ENCODE peak calls at places on chromosomes 12 and 14, in five cellular contexts. C is testis, L is HCT116, V is H54, K is A549. U is an unnamed sample.

GRCh38 chr14:56630707-56631106 is 51.1 kb downstream of the TMEM260 start:
- DNase-seq in C (no peak), L (no peak), V (no peak), K (no peak), U (no peak)

GRCh38 chr12:62983594-62983993 is 48.6 kb upstream of the PPM1H start:
- DNase-seq in C (no peak), L (peak), V (no peak), K (peak), U (peak)

GRCh38 chr12:57896437-57897201 is 44.7 kb upstream of the ATP23 start:
- DNase-seq in C (peak), L (no peak), V (peak), K (peak), U (no peak)

GRCh38 chr12:13179159-13180074 is 17.1 kb upstream of the EMP1 start:
- DNase-seq in C (peak), L (no peak), V (peak), K (peak), U (peak)

GRCh38 chr14:31084385-31084784 is 58.2 kb upstream of the STRN3 start:
- DNase-seq in C (no peak), L (no peak), V (no peak), K (no peak), U (peak)

GRCh38 chr12:49052451-49053208 is 8.0 kb downstream of the KMT2D start:
- DNase-seq in C (no peak), L (no peak), V (no peak), K (no peak), U (no peak)

GRCh38 chr12:125129592-125130255 is 64.5 kb downstream of the AACS start:
- DNase-seq in C (no peak), L (no peak), V (no peak), K (no peak), U (no peak)

GRCh38 chr14:35342160-35343010 is 50.2 kb downstream of the PSMA6 start:
- DNase-seq in C (peak), L (no peak), V (no peak), K (no peak), U (no peak)

GRCh38 chr14:74582910-74583581 is 29.0 kb downstream of the LTBP2 start:
- DNase-seq in C (no peak), L (no peak), V (no peak), K (no peak), U (no peak)

GRCh38 chr12:116370886-116371580 is 93.5 kb upstream of the MED13L start:
- DNase-seq in C (peak), L (no peak), V (no peak), K (no peak), U (no peak)

GRCh38 chr14:63924375-63924774 is 71.6 kb downstream of the SYNE2 start:
- DNase-seq in C (no peak), L (no peak), V (no peak), K (no peak), U (no peak)

GRCh38 chr12:71135812-71136176 is 22.0 kb downstream of the TSPAN8 start:
- DNase-seq in C (no peak), L (no peak), V (no peak), K (no peak), U (no peak)

GRCh38 chr12:101876861-101877815 is at the start of gene DRAM1:
- DNase-seq in C (peak), L (peak), V (peak), K (peak), U (peak)

GRCh38 chr14:103087343-103087835 is 3.4 kb downstream of the LBHD2 start:
- DNase-seq in C (peak), L (no peak), V (no peak), K (no peak), U (no peak)

GRCh38 chr14:55938249-55938791 is 179.9 kb upstream of the PELI2 start:
- DNase-seq in C (no peak), L (no peak), V (no peak), K (no peak), U (no peak)

GRCh38 chr12:132743831-132744230 is 17.8 kb downstream of the ANKLE2 start:
- DNase-seq in C (no peak), L (no peak), V (no peak), K (no peak), U (no peak)

GRCh38 chr14:92719421-92719820 is 29.0 kb downstream of the LGMN start:
- DNase-seq in C (no peak), L (no peak), V (no peak), K (no peak), U (no peak)

GRCh38 chr12:55729592-55730446 is 1.0 kb upstream of the CD63 start:
- DNase-seq in C (peak), L (peak), V (peak), K (peak), U (peak)

GRCh38 chr14:104532191-104532555 is 47.4 kb upstream of the C14orf180 start:
- DNase-seq in C (no peak), L (no peak), V (no peak), K (no peak), U (no peak)

GRCh38 chr14:25411933-25412757 is 362.2 kb upstream of the STXBP6 start:
- DNase-seq in C (peak), L (no peak), V (no peak), K (peak), U (no peak)

GRCh38 chr12:85310025-85310424 is 30.0 kb downstream of the ALX1 start:
- DNase-seq in C (no peak), L (no peak), V (no peak), K (no peak), U (no peak)

GRCh38 chr12:78057075-78057474 is 226.4 kb downstream of the NAV3 start:
- DNase-seq in C (no peak), L (no peak), V (no peak), K (no peak), U (no peak)

GRCh38 chr14:61568572-61569011 is 126.7 kb upstream of the HIF1A start:
- DNase-seq in C (no peak), L (no peak), V (no peak), K (no peak), U (no peak)

GRCh38 chr14:51398898-51399297 is 158.9 kb downstream of the TMX1 start:
- DNase-seq in C (no peak), L (no peak), V (peak), K (peak), U (no peak)

GRCh38 chr12:66210840-66211239 is 21.8 kb downstream of the IRAK3 start:
- DNase-seq in C (no peak), L (no peak), V (no peak), K (no peak), U (peak)

GRCh38 chr14:75258079-75258802 is 20.4 kb upstream of the FOS start:
- DNase-seq in C (peak), L (no peak), V (no peak), K (no peak), U (no peak)

GRCh38 chr14:91330846-91331245 is 86.3 kb upstream of the GPR68 start:
- DNase-seq in C (no peak), L (no peak), V (no peak), K (no peak), U (no peak)

GRCh38 chr14:60807971-60808370 is 73.4 kb downstream of the MNAT1 start:
- DNase-seq in C (no peak), L (no peak), V (no peak), K (peak), U (no peak)

GRCh38 chr12:64674367-64674922 is 64.2 kb downstream of the RASSF3 start:
- DNase-seq in C (no peak), L (no peak), V (no peak), K (no peak), U (no peak)

GRCh38 chr14:81298911-81299310 is 78.2 kb upstream of the GTF2A1 start:
- DNase-seq in C (no peak), L (no peak), V (no peak), K (no peak), U (no peak)

GRCh38 chr14:36625014-36625413 is 36.6 kb upstream of the PAX9 start:
- DNase-seq in C (no peak), L (no peak), V (no peak), K (no peak), U (no peak)

GRCh38 chr12:6662906-6663742 is at the start of gene ING4:
- DNase-seq in C (peak), L (peak), V (peak), K (peak), U (peak)
- TF ChIP-seq POLR2A in C (no peak), L (no peak), V (no peak), K (no peak), U (peak)

GRCh38 chr14:90274019-90274418 is 17.7 kb downstream of the PSMC1 start:
- DNase-seq in C (peak), L (no peak), V (no peak), K (peak), U (peak)
- TF ChIP-seq POLR2A in C (no peak), L (no peak), V (no peak), K (no peak), U (no peak)

GRCh38 chr14:67816326-67817009 is at the start of gene ZFYVE26:
- DNase-seq in C (peak), L (peak), V (peak), K (peak), U (peak)
- TF ChIP-seq POLR2A in C (no peak), L (no peak), V (peak), K (peak), U (peak)

DNA sequence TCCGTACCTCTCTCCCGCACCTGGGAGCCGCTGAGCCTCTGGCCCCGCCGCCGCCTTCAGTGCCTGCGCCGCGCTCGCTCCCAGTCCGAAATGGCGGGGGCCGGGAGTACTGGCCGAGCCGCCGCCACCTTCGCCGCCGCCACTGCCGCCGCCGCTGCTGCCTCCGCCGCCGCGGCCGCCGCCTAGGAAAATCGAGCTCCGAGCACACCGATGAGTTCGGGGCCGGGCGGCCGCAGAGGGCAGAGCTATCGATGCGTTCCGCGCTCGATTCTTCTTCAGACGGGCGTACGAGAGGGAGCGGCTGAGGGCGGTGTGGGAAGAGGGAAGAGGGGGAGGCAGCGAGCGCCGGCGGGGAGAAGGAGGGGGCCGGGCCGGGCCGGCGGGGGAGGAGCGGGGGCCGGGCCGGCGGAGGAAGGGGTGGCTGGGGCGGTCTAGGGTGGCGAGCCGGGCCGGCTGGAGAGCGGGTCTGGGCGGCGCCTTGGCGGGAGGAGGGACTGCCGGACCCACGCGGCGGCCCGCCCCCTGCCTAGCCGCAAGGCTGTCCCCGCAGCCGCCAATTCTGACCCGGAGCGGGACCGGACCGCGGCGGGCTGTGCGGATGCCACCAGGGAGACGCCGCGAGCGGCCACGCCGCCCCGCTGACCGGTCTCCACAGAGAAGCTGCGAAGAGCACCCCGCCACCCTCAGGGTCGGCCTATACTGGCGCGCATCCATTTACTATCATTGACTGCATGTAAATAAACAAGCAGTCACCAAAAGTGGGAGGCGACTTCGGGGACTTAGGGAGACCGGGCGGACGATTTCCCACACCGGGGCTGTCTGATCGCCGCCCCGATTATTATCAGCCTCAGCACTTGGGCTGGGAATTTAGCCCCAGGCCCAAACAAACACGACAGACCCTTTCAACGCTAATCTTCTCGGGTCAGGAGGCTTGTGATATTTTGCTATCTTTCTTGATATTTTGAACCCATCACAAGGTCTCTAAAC is at the start of gene KRAS:
- DNase-seq in C (peak), L (peak), V (peak), K (peak), U (peak)
- TF ChIP-seq POLR2A in C (peak), L (no peak), V (peak), K (peak), U (peak)

GRCh38 chr12:103936679-103937078 is 6.5 kb downstream of the HSP90B1 start:
- DNase-seq in C (no peak), L (no peak), V (no peak), K (no peak), U (no peak)
- TF ChIP-seq POLR2A in C (no peak), L (no peak), V (no peak), K (no peak), U (no peak)

GRCh38 chr14:90039253-90040010 is 22.4 kb upstream of the KCNK13 start:
- DNase-seq in C (no peak), L (no peak), V (no peak), K (no peak), U (no peak)

GRCh38 chr14:90045608-90046007 is 16.2 kb upstream of the KCNK13 start:
- DNase-seq in C (no peak), L (no peak), V (no peak), K (no peak), U (no peak)

GRCh38 chr14:90034835-90035525 is 26.8 kb upstream of the KCNK13 start:
- DNase-seq in C (no peak), L (no peak), V (no peak), K (no peak), U (no peak)

GRCh38 chr14:90042587-90043252 is 19.1 kb upstream of the KCNK13 start:
- DNase-seq in C (no peak), L (no peak), V (no peak), K (no peak), U (no peak)

GRCh38 chr14:90040411-90040810 is 21.4 kb upstream of the KCNK13 start:
- DNase-seq in C (no peak), L (no peak), V (no peak), K (no peak), U (no peak)
- TF ChIP-seq POLR2A in C (no peak), L (no peak), V (no peak), K (no peak), U (no peak)

DNA sequence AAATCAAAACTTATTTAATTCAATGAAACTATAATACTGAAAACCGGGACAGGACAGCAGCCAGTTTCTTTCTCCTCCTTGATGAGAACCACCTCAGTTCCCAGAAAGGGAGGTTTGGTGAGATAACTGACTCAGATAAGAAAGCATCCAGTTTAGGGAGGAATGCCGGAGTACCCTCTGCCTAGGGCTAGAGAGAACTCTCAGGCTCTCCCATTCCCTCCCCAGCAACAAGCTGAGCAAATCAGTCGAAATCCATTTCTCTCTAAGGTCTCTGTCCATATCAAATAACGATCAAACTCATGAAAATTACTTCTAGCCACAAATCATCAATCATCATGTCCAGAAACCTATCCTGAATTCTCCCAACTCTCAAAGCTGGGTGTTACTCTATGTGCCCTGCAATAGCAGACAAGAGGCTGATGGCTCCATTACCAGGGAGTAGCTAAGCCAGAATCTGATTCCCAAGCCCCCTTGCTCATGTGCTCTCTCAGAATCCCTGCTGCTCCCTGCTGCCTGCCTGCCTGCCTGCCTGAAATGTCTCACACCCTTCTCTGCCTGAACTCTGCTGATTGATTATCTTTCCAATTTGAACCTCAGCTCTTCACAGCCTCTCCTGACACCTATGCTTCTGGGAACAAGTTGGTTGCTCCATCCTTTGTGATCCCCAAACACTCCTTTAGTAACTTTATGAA is 49.4 kb downstream of the SLC25A47 start:
- DNase-seq in C (no peak), L (no peak), V (no peak), K (no peak), U (peak)
- TF ChIP-seq POLR2A in C (no peak), L (no peak), V (no peak), K (no peak), U (no peak)

GRCh38 chr14:79781882-79782281 is 429.4 kb downstream of the DIO2 start:
- DNase-seq in C (no peak), L (no peak), V (no peak), K (no peak), U (no peak)
- TF ChIP-seq POLR2A in C (no peak), L (no peak), V (no peak), K (no peak), U (no peak)